ENCODE peak calls at places on chromosome 22, in four cellular contexts. Z is WTC11, E is K562, C is HepG2. Q is an unnamed sample.

GRCh38 chr22:23698094-23698493 is 7.3 kb downstream of the RGL4 start:
- DNase-seq in Z (no peak), E (no peak), C (no peak), Q (no peak)

GRCh38 chr22:37186228-37186996 is 1.6 kb downstream of the C1QTNF6 start:
- DNase-seq in Z (no peak), E (peak), C (peak), Q (peak)

GRCh38 chr22:22037229-22037628 is 54.6 kb upstream of the TOP3B start:
- DNase-seq in Z (no peak), E (no peak), C (no peak), Q (no peak)

GRCh38 chr22:30905696-30906341 is 62.8 kb downstream of the MORC2 start:
- DNase-seq in Z (no peak), E (peak), C (no peak), Q (no peak)

GRCh38 chr22:40748388-40748970 is 69.2 kb downstream of the MCHR1 start:
- DNase-seq in Z (no peak), E (no peak), C (no peak), Q (no peak)

GRCh38 chr22:44587004-44587793 is 89.2 kb upstream of the RTL6 start:
- DNase-seq in Z (no peak), E (no peak), C (no peak), Q (no peak)

GRCh38 chr22:48258108-48258705 is 1495.8 kb downstream of the TBC1D22A start:
- DNase-seq in Z (no peak), E (no peak), C (no peak), Q (no peak)

GRCh38 chr22:38706101-38706884 is 549 bp downstream of the GTPBP1 start:
- DNase-seq in Z (peak), E (peak), C (no peak), Q (no peak)

GRCh38 chr22:25548866-25549464 is 15.5 kb upstream of the GRK3 start:
- DNase-seq in Z (no peak), E (no peak), C (no peak), Q (no peak)

GRCh38 chr22:26313291-26313690 is 115.8 kb upstream of the ASPHD2 start:
- DNase-seq in Z (no peak), E (no peak), C (no peak), Q (no peak)

GRCh38 chr22:24559471-24559870 is 3.7 kb downstream of the SNRPD3 start:
- DNase-seq in Z (no peak), E (no peak), C (no peak), Q (no peak)

GRCh38 chr22:27377501-27377900 is 424.1 kb downstream of the MN1 start:
- DNase-seq in Z (no peak), E (no peak), C (no peak), Q (no peak)

GRCh38 chr22:25764270-25765015 is 22.5 kb downstream of the MYO18B start:
- DNase-seq in Z (peak), E (peak), C (no peak), Q (no peak)

GRCh38 chr22:32880906-32881596 is 79.5 kb downstream of the TIMP3 start:
- DNase-seq in Z (no peak), E (peak), C (no peak), Q (no peak)

GRCh38 chr22:48752451-48753380 is 1075.0 kb downstream of the BRD1 start:
- DNase-seq in Z (no peak), E (no peak), C (no peak), Q (no peak)

GRCh38 chr22:24579242-24579569 is 13.7 kb downstream of the LRRC75B start:
- DNase-seq in Z (no peak), E (no peak), C (no peak), Q (no peak)

GRCh38 chr22:44807915-44808690 is 55.7 kb downstream of the ARHGAP8 start:
- DNase-seq in Z (peak), E (peak), C (peak), Q (no peak)

GRCh38 chr22:43484227-43484626 is 72.4 kb downstream of the MPPED1 start:
- DNase-seq in Z (no peak), E (no peak), C (no peak), Q (no peak)

GRCh38 chr22:43401661-43402060 is 10.2 kb upstream of the MPPED1 start:
- DNase-seq in Z (peak), E (no peak), C (no peak), Q (no peak)

GRCh38 chr22:39598017-39598965 is 27.7 kb downstream of the CACNA1I start:
- DNase-seq in Z (peak), E (peak), C (no peak), Q (no peak)

GRCh38 chr22:37546436-37547248 is 13.6 kb upstream of the CDC42EP1 start:
- DNase-seq in Z (peak), E (no peak), C (peak), Q (no peak)

GRCh38 chr22:24727218-24727851 is 47.2 kb downstream of the PIWIL3 start:
- DNase-seq in Z (no peak), E (peak), C (peak), Q (no peak)

GRCh38 chr22:43812890-43813289 is 785 bp upstream of the EFCAB6 start:
- DNase-seq in Z (no peak), E (no peak), C (no peak), Q (no peak)

GRCh38 chr22:26553056-26553752 is 36.7 kb downstream of the TPST2 start:
- DNase-seq in Z (no peak), E (no peak), C (no peak), Q (no peak)

GRCh38 chr22:22682807-22683667 is 38.6 kb downstream of the GGTLC2 start:
- DNase-seq in Z (no peak), E (no peak), C (no peak), Q (no peak)

GRCh38 chr22:21067901-21068680 is 22.3 kb downstream of the LRRC74B start:
- DNase-seq in Z (no peak), E (no peak), C (no peak), Q (no peak)

GRCh38 chr22:42321908-42322561 is 51.6 kb upstream of the TCF20 start:
- DNase-seq in Z (no peak), E (no peak), C (no peak), Q (no peak)

GRCh38 chr22:40345271-40345670 is 1.0 kb upstream of the ADSL start:
- DNase-seq in Z (no peak), E (no peak), C (no peak), Q (no peak)

GRCh38 chr22:37746366-37747089 is 49.7 kb downstream of the TRIOBP start:
- DNase-seq in Z (peak), E (peak), C (no peak), Q (no peak)

GRCh38 chr22:31898406-31898805 is 45.9 kb upstream of the YWHAH start:
- DNase-seq in Z (no peak), E (no peak), C (no peak), Q (no peak)

GRCh38 chr22:37258810-37259472 is 14.9 kb upstream of the RAC2 start:
- DNase-seq in Z (no peak), E (no peak), C (no peak), Q (no peak)

GRCh38 chr22:32801001-32801435 is 487 bp upstream of the TIMP3 start:
- DNase-seq in Z (no peak), E (no peak), C (no peak), Q (no peak)

DNA sequence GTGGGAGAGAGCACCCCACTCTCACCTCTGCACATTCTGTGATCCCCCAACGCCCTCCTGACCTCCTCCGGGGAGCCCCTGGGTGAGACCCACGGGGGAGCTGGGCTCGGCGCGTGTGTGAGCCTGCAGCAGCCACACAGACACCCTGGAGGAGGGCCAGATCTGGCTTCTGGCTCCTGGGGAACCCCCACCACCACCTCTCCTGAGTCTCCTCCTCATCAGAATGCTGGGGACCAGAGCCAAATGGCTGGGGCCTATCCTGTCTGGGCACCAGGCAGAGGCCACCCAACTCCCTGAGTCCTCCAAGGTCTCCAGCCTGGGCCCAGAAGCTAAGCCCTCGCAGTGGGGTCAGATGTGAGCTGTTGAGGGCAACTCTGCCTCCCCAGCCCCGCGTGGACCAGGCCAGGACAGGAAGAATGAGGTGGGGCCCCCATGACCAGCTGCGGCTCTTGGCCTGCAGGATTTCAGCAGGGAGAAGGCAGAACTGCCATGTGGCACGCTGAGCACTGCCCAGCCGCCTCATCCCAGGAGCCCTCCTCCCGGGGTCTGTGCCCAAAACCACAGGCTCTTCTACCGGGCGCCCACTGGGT is 5.5 kb upstream of the PIM3 start:
- DNase-seq in Z (no peak), E (no peak), C (no peak), Q (no peak)
- TF ChIP-seq ETV6 in Z (no peak), E (no peak), C (no peak), Q (no peak)

GRCh38 chr22:46390652-46391301 is 55.3 kb downstream of the TRMU start:
- DNase-seq in Z (no peak), E (peak), C (peak), Q (no peak)

GRCh38 chr22:46390105-46390651 is 54.7 kb downstream of the TRMU start:
- DNase-seq in Z (no peak), E (no peak), C (no peak), Q (no peak)

GRCh38 chr22:46387748-46388147 is 52.2 kb downstream of the TRMU start:
- DNase-seq in Z (no peak), E (no peak), C (no peak), Q (no peak)

GRCh38 chr22:46388647-46389046 is 53.1 kb downstream of the TRMU start:
- DNase-seq in Z (no peak), E (no peak), C (no peak), Q (no peak)

DNA sequence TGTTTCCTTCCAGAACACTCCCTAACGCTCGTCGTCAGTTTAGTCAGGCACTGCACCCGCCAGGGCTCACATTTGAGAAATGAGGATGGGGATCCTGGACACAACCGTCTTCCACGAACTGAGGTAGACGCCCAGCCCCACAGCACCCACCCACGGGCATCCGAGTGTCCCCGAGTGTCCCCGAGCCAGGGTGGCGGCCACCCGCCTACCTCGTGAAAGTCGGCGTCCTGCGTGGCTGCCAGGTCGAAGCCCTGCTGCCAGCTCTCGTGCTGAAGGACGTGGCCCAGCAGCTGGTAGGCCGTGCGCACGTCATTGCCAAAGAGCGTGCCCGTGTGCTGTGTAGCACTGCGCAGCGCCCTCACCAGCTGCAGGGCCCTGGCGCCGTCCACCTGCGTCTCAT is 53.6 kb downstream of the TRMU start:
- DNase-seq in Z (no peak), E (no peak), C (no peak), Q (no peak)
- TF ChIP-seq ETV6 in Z (no peak), E (no peak), C (no peak), Q (no peak)

DNA sequence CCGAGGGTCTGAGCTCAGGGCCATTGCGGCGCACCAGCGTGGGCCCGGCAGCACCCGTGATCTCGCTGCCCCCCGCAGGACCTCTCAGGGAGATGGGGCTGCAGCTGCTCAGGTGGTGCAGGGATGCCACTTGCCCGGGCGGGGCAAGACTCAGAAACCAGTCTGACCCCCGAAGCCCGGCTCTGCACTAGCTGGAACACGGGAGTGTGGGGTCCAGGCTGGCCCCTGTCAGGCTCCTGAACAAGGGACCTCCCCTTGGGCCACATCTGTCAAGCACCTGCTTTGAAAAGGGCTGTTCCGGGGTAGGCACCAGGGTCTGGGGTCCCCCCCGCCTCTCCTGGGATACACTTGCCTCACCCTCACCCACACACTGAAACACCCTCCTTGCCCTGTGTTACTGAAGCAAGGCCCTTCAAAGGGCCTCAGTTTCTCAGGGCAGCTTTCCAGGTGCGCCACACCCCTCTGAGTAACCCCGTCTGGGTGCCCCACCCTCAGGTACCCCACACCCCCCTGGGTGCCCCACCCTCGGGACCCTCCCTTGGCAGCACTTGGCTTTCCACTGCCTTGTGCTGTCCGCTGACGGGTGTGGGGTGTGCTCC is 413.4 kb downstream of the TBC1D22A start:
- DNase-seq in Z (no peak), E (no peak), C (no peak), Q (no peak)
- TF ChIP-seq ETV6 in Z (no peak), E (no peak), C (no peak), Q (no peak)

DNA sequence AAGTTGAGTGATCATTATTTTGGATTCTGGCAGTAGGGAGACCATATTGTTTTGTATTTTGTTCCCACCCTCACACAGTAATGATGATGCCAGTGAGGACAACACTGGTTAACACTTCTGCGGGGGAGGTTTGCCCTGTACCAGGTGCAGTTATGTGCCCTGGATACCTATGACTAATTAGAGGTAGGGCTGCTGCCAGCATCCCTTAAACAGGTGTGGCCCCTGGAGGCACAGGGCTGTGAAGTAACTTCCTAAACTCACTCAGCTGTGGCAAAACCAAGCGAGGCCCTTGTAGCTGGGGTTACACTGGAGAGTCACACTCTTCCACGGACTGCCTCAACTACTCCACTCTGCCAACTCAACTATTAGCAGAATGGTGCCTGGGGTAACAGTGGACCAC is 64.5 kb downstream of the MCM5 start:
- DNase-seq in Z (no peak), E (no peak), C (no peak), Q (no peak)
- TF ChIP-seq ETV6 in Z (no peak), E (no peak), C (no peak), Q (no peak)

GRCh38 chr22:19849800-19850481 is 4.7 kb downstream of the GNB1L start:
- DNase-seq in Z (no peak), E (no peak), C (no peak), Q (no peak)
- TF ChIP-seq ETV6 in Z (no peak), E (no peak), C (no peak), Q (no peak)

GRCh38 chr22:19631899-19632670 is 82.2 kb upstream of the SEPTIN5 start:
- DNase-seq in Z (peak), E (peak), C (peak), Q (no peak)
- TF ChIP-seq ETV6 in Z (no peak), E (no peak), C (no peak), Q (no peak)

GRCh38 chr22:47163481-47163875 is 401.0 kb downstream of the TBC1D22A start:
- DNase-seq in Z (no peak), E (no peak), C (no peak), Q (no peak)
- TF ChIP-seq ETV6 in Z (no peak), E (no peak), C (no peak), Q (no peak)

DNA sequence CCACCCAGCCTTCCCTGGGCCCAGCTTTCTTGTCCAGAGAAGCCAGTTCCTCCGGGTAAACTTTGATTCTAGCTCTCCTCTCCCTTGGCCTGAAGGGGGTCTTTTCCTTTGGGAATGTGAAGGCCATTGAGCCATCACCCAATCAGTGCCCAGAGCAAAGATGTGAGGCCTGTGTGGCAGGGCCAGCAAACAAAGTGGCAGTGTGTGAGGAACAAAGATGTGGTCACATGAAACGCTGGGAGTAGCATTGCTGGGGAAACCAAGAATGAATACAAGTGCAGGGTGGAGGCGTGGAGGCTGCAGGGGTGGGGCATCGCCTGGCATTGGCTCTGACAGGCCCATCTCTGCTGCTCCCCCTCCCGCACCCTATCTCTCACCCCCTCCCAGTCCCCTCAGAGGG is 91.9 kb upstream of the BID start:
- DNase-seq in Z (no peak), E (no peak), C (no peak), Q (no peak)
- TF ChIP-seq ETV6 in Z (no peak), E (no peak), C (no peak), Q (no peak)

DNA sequence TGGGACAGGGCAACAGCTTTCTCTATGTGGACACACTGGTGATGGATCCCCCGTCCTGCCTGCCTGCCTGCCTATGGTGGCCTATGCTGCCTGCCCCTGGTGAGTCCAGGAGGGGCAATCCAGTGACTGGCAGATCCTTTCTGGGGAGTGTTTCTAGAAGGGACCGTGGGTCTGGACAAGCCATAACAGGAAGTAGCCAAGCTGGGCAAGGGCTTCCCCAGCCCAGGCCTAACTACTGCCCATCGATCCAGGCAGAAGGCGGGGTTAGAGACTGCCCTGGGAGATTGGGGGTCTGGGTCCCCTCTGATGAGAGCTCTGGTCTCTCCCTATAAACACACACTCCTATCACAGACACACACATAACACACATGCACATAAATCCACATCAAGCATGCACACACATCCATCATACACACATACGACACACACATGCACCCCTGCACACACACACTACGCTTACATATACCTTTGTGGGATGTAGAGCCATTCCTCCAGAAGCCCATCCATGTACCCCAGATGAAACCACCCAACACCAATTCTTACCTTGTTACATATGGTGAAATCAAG is 996 bp upstream of the EMID1 start:
- DNase-seq in Z (no peak), E (no peak), C (no peak), Q (no peak)
- TF ChIP-seq ETV6 in Z (no peak), E (no peak), C (no peak), Q (no peak)

Q was measured in GM12878.